ENCODE peak calls at places on chromosomes 5 and 9, in five cellular contexts. W is GDM1; I is stimulated activated CD8-positive, alpha-beta memory T cell treated with anti-CD3 and anti-CD28 coated beads, Interleukin-2, amount 100 ng/mL, for 1 hour; B is stimulated activated CD4-positive, alpha-beta T cell treated with anti-CD3 and anti-CD28 coated beads, TNF-alpha, amount 100 ng/mL, for 4 hours; G is foreskin fibroblast. K is an unnamed sample.

GRCh38 chr9:27124151-27124550 is 15.1 kb downstream of the TEK start:
- DNase-seq in B (no peak), I (no peak), G (no peak), W (no peak), K (peak)

GRCh38 chr9:2489838-2490314 is 131.7 kb upstream of the VLDLR start:
- DNase-seq in I (no peak), G (peak), B (no peak), W (no peak), K (peak)

GRCh38 chr9:115261656-115262081 is 143.7 kb upstream of the TNC start:
- DNase-seq in G (peak), I (no peak), B (no peak), W (no peak), K (no peak)

GRCh38 chr5:151733727-151734408 is 24.6 kb downstream of the ATOX1 start:
- DNase-seq in G (no peak), W (no peak), B (no peak), I (no peak), K (no peak)

GRCh38 chr5:117299940-117300339 is 725.3 kb upstream of the SEMA6A start:
- DNase-seq in W (no peak), I (no peak), B (no peak), G (no peak), K (no peak)

GRCh38 chr5:141431286-141431685 is 979 bp downstream of the PCDHGA12 start:
- DNase-seq in I (no peak), W (no peak), G (no peak), B (no peak), K (no peak)

GRCh38 chr5:120108586-120109254 is 355.4 kb upstream of the PRR16 start:
- DNase-seq in B (no peak), G (peak), W (no peak), I (no peak), K (no peak)

GRCh38 chr9:123322771-123323481 is 33.1 kb upstream of the CRB2 start:
- DNase-seq in I (peak), G (no peak), W (peak), B (peak), K (no peak)

GRCh38 chr5:53105611-53106300 is 3.8 kb downstream of the MOCS2 start:
- DNase-seq in B (no peak), G (no peak), W (no peak), I (no peak), K (no peak)

GRCh38 chr5:101997235-101997634 is 298.8 kb downstream of the SLCO4C1 start:
- DNase-seq in I (no peak), W (no peak), B (no peak), G (no peak), K (no peak)

GRCh38 chr9:107480386-107480789 is 9.2 kb downstream of the KLF4 start:
- DNase-seq in B (no peak), W (no peak), G (peak), I (no peak), K (peak)

GRCh38 chr5:107948377-107948776 is 277.6 kb upstream of the EFNA5 start:
- DNase-seq in I (no peak), W (no peak), G (no peak), B (no peak), K (no peak)

GRCh38 chr9:135040892-135041291 is 46.6 kb upstream of the OLFM1 start:
- DNase-seq in B (no peak), W (no peak), G (no peak), I (no peak), K (no peak)

GRCh38 chr9:17802249-17802857 is 223.5 kb downstream of the SH3GL2 start:
- DNase-seq in B (no peak), G (no peak), I (no peak), W (no peak), K (no peak)

GRCh38 chr5:172399826-172400225 is 54.5 kb downstream of the SH3PXD2B start:
- DNase-seq in B (no peak), W (no peak), G (no peak), I (no peak), K (no peak)

GRCh38 chr9:93081081-93081529 is 14.9 kb upstream of the CARD19 start:
- DNase-seq in I (no peak), G (peak), W (no peak), B (no peak), K (peak)

GRCh38 chr5:39186722-39187539 is 32.4 kb downstream of the FYB1 start:
- DNase-seq in G (no peak), W (no peak), B (no peak), I (no peak), K (no peak)

GRCh38 chr9:95508242-95508967 is 8.4 kb downstream of the PTCH1 start:
- DNase-seq in G (no peak), I (no peak), W (no peak), B (no peak), K (no peak)

GRCh38 chr9:130630091-130630450 is 34.3 kb upstream of the PRDM12 start:
- DNase-seq in W (no peak), B (no peak), G (no peak), I (no peak), K (no peak)

GRCh38 chr5:163880307-163880706 is 374.9 kb downstream of the MAT2B start:
- DNase-seq in B (no peak), G (no peak), W (no peak), I (no peak), K (no peak)

GRCh38 chr5:134552301-134552700 is 26.8 kb downstream of the JADE2 start:
- DNase-seq in B (no peak), I (no peak), G (peak), W (no peak), K (peak)

GRCh38 chr5:57302164-57302563 is 128.3 kb downstream of the GPBP1 start:
- DNase-seq in G (peak), W (no peak), I (no peak), B (peak), K (peak)

GRCh38 chr5:77400645-77401044 is 91.5 kb downstream of the WDR41 start:
- DNase-seq in B (no peak), G (no peak), W (no peak), I (no peak), K (no peak)

GRCh38 chr9:129567842-129568559 is 52.9 kb downstream of the C9orf50 start:
- DNase-seq in G (peak), W (no peak), I (no peak), B (no peak), K (peak)

GRCh38 chr9:35940474-35941467 is 17.2 kb downstream of the OR2S2 start:
- DNase-seq in W (no peak), I (no peak), G (no peak), B (peak), K (no peak)

GRCh38 chr5:84080908-84081307 is 303.8 kb downstream of the EDIL3 start:
- DNase-seq in B (no peak), W (no peak), I (no peak), G (no peak), K (no peak)

GRCh38 chr5:143016777-143017374 is 246.7 kb downstream of the ARHGAP26 start:
- DNase-seq in W (peak), G (peak), I (peak), B (peak), K (peak)

GRCh38 chr9:18393340-18394130 is 80.4 kb upstream of the ADAMTSL1 start:
- DNase-seq in G (peak), B (no peak), W (no peak), I (no peak), K (peak)

GRCh38 chr9:134055981-134056461 is 11.8 kb downstream of the BRD3 start:
- DNase-seq in B (no peak), W (no peak), I (no peak), G (peak), K (peak)

GRCh38 chr5:177497011-177497296 is 450 bp downstream of the PDLIM7 start:
- DNase-seq in I (no peak), G (no peak), B (no peak), W (no peak), K (no peak)

GRCh38 chr9:2036844-2037243 is 21.7 kb downstream of the SMARCA2 start:
- DNase-seq in G (no peak), I (no peak), W (no peak), B (no peak), K (no peak)

GRCh38 chr9:111870774-111871542 is 25.7 kb upstream of the UGCG start:
- DNase-seq in W (no peak), B (no peak), I (no peak), G (no peak), K (no peak)

GRCh38 chr5:28737682-28738081 is 1699.3 kb upstream of the CDH9 start:
- DNase-seq in G (no peak), B (no peak), I (no peak), W (no peak), K (no peak)

K was measured in H4.